ENCODE peak calls at places on chromosomes 4 and X, in nine cellular contexts. Q, D, U, I, K, P, G, J and L are unnamed samples. For H3K36me3 and H3K4me1, the result is how much of the 10 kb centered on the place peaks cover.

GRCh38 chr4:98557497-98557896 is 100.9 kb downstream of the TSPAN5 start:
- DNase-seq in Q (no peak), D (no peak), U (no peak), I (no peak), K (no peak), P (no peak), G (peak), J (peak), L (no peak)

GRCh38 chr4:7158081-7158750 is 34.1 kb upstream of the SORCS2 start:
- DNase-seq in Q (no peak), D (peak), U (no peak), I (no peak), K (no peak), P (no peak), G (no peak), J (no peak), L (no peak)

GRCh38 chrX:154791467-154791866 is 13.8 kb downstream of the MPP1 start:
- DNase-seq in Q (no peak), D (no peak), U (peak), I (no peak), K (no peak), P (no peak), G (no peak), J (no peak), L (no peak)

GRCh38 chr4:184417802-184418511 is 56.4 kb downstream of the IRF2 start:
- DNase-seq in Q (peak), D (no peak), U (no peak), I (no peak), K (peak), P (no peak), G (peak), J (peak), L (no peak)

GRCh38 chr4:107997001-107997788 is 7.5 kb downstream of the HADH start:
- DNase-seq in Q (no peak), D (no peak), U (no peak), I (no peak), K (no peak), P (peak), G (peak), J (no peak), L (no peak)

GRCh38 chrX:133905305-133905704 is 80.1 kb downstream of the GPC3 start:
- DNase-seq in Q (no peak), D (no peak), U (no peak), I (no peak), K (no peak), P (no peak), G (no peak), J (no peak), L (no peak)

GRCh38 chrX:13664026-13664425 is 11.1 kb downstream of the TCEANC start:
- DNase-seq in Q (no peak), D (no peak), U (no peak), I (no peak), K (no peak), P (no peak), G (no peak), J (no peak), L (no peak)

GRCh38 chrX:20571611-20572010 is 304.9 kb upstream of the RPS6KA3 start:
- DNase-seq in Q (no peak), D (no peak), U (no peak), I (no peak), K (no peak), P (no peak), G (peak), J (no peak), L (no peak)

GRCh38 chr4:114005569-114006442 is 26.4 kb upstream of the ARSJ start:
- DNase-seq in Q (no peak), D (no peak), U (no peak), I (no peak), K (no peak), P (no peak), G (peak), J (peak), L (no peak)

GRCh38 chrX:102155806-102156179 is at the start of gene BEX5:
- DNase-seq in Q (peak), D (peak), U (peak), I (peak), K (no peak), P (peak), G (no peak), J (peak), L (peak)

GRCh38 chr4:183797445-183798248 is 107.5 kb upstream of the STOX2 start:
- DNase-seq in Q (no peak), D (no peak), U (peak), I (peak), K (no peak), P (peak), G (no peak), J (peak), L (no peak)

GRCh38 chr4:126583509-126583908 is 1049.2 kb upstream of the INTU start:
- DNase-seq in Q (no peak), D (no peak), U (no peak), I (no peak), K (peak), P (peak), G (peak), J (peak), L (no peak)

GRCh38 chrX:40105016-40105790 is 7.4 kb upstream of the BCOR start:
- DNase-seq in Q (no peak), D (peak), U (peak), I (no peak), K (no peak), P (peak), G (no peak), J (peak), L (peak)

DNA sequence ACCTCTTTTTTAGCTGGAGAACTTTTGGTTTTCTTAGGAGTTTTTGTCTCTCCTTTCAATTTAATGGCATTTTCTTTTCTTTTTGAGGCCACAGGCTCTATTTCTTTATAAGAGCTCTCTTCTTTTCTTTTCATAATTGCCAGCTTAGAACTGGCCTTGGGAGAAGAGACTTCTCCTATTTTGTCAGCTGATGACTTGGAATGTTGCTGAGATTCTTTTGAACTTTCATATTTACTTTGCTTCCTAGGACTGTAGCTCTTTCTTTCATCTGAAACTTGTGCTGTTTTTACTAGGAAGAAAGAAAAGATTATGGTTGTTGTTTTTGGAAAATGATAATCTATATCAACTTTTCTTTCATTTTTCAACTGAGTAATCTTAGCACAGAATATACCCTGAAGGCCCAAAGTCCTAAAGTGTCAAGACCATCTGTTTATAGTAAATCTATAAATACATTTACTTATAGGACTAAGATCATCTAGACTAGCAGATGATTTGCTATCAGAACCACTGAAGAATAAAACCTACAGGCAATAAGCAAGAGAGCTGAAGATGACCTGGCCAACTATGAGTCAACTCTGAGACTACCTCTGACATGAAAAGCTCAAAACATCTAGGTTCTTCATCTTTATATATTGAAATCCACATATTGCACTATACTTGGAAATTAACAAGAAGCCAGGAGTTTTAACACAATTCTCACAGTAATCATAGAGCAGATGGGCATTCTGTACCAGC is 45.6 kb downstream of the RFC1 start:
- DNase-seq in Q (no peak), D (no peak), U (no peak), I (no peak), K (no peak), P (no peak), G (peak), J (peak), L (no peak)
- H3K36me3 ChIP-seq in Q (half or more), D (under half), U (under half), I (under half), K (under half), P (under half), G (under half), J (under half), L (under half)

GRCh38 chrX:106728337-106728736 is 1.8 kb downstream of the RNF128 start:
- DNase-seq in Q (no peak), D (no peak), U (no peak), I (no peak), K (no peak), P (no peak), G (no peak), J (no peak), L (no peak)

GRCh38 chrX:106731590-106731989 is 5.1 kb downstream of the RNF128 start:
- DNase-seq in Q (no peak), D (no peak), U (no peak), I (no peak), K (no peak), P (no peak), G (no peak), J (no peak), L (no peak)

GRCh38 chrX:106730385-106730784 is 3.9 kb downstream of the RNF128 start:
- DNase-seq in Q (no peak), D (no peak), U (no peak), I (no peak), K (peak), P (no peak), G (peak), J (no peak), L (no peak)

GRCh38 chrX:106726485-106727437 is at the start of gene RNF128:
- DNase-seq in Q (no peak), D (no peak), U (peak), I (peak), K (peak), P (peak), G (peak), J (no peak), L (peak)
- TF ChIP-seq POLR2A in Q (no peak), D (no peak), U (peak), I (no peak), K (peak), P (no peak), G (no peak), J (no peak), L (no peak)

DNA sequence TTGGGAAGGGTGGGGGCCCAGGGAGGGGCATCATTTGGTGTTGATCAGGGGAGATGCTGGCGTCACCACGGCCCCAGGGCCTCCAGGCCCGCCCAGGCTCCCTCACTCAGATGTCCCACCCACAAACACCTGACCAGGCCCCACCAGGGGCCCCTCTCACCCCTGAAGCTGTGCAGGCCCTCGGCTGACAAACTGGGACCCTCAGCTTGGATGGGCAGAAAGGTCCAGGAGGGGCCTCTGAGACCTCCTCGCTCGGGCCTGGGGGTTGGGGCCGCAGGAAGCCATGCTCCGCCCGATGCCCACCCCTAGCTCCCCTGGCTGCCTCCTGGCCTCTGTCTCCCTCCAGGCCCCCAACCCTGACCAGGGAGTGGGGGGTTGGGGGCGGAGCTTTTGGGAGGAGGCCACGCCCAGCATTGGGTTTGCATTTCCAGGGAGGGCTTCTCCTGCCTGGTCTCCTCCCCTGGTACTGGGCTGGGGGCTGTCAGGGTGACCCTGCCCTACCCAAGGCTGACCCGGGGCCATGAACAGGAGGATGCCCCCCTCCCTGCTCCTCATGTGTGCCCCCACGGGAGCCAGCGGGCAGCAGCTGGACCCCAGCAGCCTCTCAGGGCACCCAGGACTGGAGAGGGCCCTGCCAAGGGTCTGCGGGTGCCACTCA is 33.4 kb upstream of the SPON2 start:
- DNase-seq in Q (no peak), D (peak), U (peak), I (peak), K (no peak), P (no peak), G (no peak), J (no peak), L (no peak)
- H3K4me1 ChIP-seq in Q (under half), D (under half), U (under half), I (half or more), K (under half), P (under half), G (half or more), J (under half), L (under half)

GRCh38 chrX:1434871-1435240 is 17.9 kb downstream of the ASMTL start:
- DNase-seq in Q (no peak), D (no peak), U (no peak), I (no peak), K (no peak), P (no peak), G (no peak), J (no peak), L (no peak)
- H3K36me3 ChIP-seq in Q (under half), D (under half), U (under half), I (under half), K (under half), P (under half), G (under half), J (under half), L (under half)

DNA sequence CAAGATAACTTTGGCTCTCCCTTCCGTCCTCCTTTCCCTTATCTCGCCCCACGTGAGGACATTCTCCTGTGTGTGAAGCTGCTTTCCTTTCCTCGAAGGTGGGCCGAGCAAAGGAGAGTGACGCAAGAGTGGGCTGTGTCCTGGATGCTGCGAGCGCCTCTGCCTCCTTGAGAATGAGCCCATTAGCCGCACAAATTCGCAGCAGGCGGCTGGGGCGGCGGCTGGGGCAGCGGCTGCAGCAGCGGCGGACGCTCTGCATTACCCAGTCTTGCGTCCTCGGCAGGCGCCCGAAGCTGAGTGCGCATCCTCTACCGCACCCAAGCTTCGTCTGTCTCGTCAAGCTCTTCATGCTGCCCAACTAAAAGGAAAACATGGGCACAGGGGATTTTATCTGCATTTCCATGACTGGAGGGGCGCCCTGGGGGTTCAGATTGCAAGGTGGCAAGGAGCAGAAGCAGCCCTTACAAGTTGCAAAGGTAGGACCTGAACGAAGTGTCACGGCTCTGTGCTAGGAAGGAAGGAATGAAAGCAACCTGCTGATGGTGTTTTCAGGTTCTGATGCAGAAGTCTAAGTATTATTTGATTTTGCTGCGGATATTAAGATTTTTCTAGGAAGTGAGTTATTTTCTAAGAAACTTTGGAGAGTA is at the start of gene SYNPO2:
- DNase-seq in Q (peak), D (peak), U (peak), I (peak), K (no peak), P (peak), G (peak), J (peak), L (peak)
- TF ChIP-seq POLR2A in Q (no peak), D (peak), U (peak), I (no peak), K (no peak), P (peak), G (peak), J (no peak), L (peak)

DNA sequence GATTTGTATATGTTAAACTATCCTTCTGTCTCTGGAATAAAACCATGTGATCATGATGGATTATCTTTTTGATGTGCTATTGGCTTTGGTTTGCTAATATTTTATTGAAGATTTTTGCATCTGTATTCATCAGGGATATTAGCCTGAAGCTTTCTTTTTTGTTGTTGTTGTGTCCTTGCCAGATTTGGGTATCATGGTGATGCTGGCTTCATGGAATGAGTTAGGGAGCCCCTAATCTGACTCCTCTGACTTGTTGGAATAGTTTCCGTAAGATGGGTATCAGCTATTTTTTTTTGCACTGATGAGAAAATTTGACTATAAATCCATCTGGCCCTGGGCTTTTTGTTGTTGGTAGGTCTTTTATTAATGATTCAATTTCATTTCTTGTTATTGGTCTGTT is 45.7 kb downstream of the ATP10D start:
- DNase-seq in Q (no peak), D (no peak), U (no peak), I (no peak), K (no peak), P (no peak), G (no peak), J (peak), L (no peak)
- H3K4me1 ChIP-seq in Q (under half), D (under half), U (under half), I (under half), K (under half), P (under half), G (under half), J (under half), L (under half)

DNA sequence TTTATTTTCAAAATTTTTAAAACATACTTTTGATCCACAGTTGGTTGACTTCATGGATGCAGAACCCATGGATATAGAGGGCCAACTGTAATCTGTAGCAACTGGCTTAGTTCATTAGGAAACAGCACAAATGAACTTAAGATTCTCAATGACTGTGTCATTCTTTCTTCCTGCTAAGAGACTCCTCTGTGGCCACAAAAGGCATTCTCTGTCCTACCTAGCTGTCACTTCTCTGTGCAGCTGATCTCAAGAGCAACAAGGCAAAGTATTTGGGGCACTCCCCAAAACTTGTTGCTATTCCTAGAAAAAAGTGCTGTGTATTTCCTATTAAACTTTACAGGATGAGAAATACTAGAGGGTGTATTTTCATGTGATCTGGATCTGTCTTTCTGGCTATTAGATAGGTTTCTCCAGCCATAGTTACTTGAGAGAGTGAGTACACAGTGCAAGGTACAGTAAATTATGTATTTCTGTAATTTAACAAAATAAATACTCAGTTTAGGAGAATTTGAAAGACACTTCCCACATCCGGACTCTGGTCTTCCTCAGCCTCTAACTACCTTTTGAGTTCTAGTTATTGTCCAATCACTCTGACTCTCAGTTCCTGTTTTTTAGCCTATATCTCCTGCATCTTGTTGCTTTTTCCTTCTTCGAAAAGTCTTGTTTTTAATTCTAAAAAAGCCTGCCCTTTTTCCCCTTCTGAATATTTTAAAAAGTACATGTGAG is 21.8 kb downstream of the TLR2 start:
- DNase-seq in Q (no peak), D (no peak), U (no peak), I (no peak), K (no peak), P (no peak), G (no peak), J (no peak), L (no peak)
- H3K36me3 ChIP-seq in Q (under half), D (under half), U (under half), I (under half), K (under half), P (under half), G (under half), J (under half), L (under half)

DNA sequence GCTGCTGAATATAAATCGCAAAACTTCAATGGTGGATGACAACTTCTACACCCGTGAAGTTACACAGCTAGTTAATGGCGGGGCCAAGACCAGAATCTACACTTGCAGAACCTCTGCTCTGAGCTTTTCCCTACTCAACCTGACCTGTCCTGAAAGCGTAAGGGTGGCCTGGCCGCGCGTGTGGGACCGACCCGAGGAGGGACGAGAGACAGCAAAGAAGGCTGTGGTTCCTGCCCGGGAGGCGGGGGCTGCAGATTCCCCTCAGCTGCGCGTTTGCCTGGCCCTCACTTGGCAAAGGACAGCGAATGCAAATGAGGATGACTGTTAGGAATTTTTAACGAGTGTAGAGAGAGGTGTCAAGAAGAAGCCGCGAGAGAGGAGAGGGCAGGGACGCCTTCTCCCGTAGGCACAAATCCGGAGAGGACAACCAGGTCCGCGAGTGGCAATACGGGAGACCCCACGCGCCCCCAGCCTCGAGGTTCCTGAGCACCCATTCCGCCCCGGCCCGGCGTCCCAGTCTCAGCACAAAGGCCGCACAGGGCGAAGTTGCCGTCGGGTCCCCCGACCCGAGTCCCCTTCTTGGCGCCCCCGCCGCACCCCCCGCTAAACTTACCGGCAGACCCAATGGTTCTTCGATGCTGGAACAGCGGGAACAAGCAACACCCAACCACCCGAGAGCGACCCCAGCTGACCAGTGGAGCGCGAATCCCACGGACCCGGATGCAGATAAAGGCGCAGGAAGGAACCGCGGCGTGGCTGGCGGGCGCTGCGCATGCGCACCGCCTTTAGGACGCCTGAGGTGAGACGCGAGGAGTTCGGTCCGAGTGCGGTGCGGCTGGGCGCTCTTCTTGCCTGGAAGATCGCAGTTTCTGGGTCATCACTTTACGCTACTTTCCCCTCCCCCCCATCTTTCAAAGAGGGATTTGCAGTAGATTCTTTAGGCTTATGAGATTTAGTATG is at the start of gene GNPDA2:
- DNase-seq in Q (peak), D (peak), U (peak), I (peak), K (peak), P (peak), G (peak), J (peak), L (peak)
- TF ChIP-seq POLR2A in Q (peak), D (peak), U (peak), I (no peak), K (peak), P (no peak), G (no peak), J (peak), L (peak)

GRCh38 chr4:171793723-171794122 is 19.5 kb upstream of the GALNTL6 start:
- DNase-seq in Q (no peak), D (no peak), U (no peak), I (no peak), K (no peak), P (no peak), G (no peak), J (no peak), L (no peak)

GRCh38 chr4:171794528-171794927 is 18.7 kb upstream of the GALNTL6 start:
- DNase-seq in Q (no peak), D (no peak), U (no peak), I (no peak), K (no peak), P (no peak), G (no peak), J (no peak), L (no peak)
- H3K4me1 ChIP-seq in Q (under half), D (under half), U (under half), I (under half), K (under half), P (under half), G (under half), J (under half), L (under half)

GRCh38 chr4:77913353-77913752 is 50.7 kb downstream of the MRPL1 start:
- DNase-seq in Q (no peak), D (no peak), U (no peak), I (no peak), K (no peak), P (no peak), G (peak), J (no peak), L (no peak)
- H3K36me3 ChIP-seq in Q (under half), D (under half), U (under half), I (under half), K (under half), P (under half), G (under half), J (under half), L (under half)